ENCODE peak calls at places on chromosomes 11 and 22, in six cellular contexts. H is astrocyte of the cerebellum, B is cardiac fibroblast, P is suprapubic skin, J is stomach, Z is GM12865. Q is an unnamed sample.

GRCh38 chr11:73376803-73377629 is 817 bp downstream of the RELT start:
- DNase-seq in H (no peak), B (peak), P (no peak), J (peak), Z (peak), Q (no peak)

GRCh38 chr22:20203142-20204099 is 52.6 kb upstream of the CCDC188 start:
- DNase-seq in H (no peak), B (no peak), P (no peak), J (peak), Z (no peak), Q (no peak)

GRCh38 chr11:33859306-33859705 is 32.6 kb downstream of the LMO2 start:
- DNase-seq in H (no peak), B (no peak), P (no peak), J (no peak), Z (no peak), Q (no peak)

GRCh38 chr11:8080674-8081590 is at the start of gene TUB:
- DNase-seq in H (no peak), B (no peak), P (no peak), J (peak), Z (no peak), Q (peak)

GRCh38 chr11:26905368-26905767 is 88.5 kb upstream of the FIBIN start:
- DNase-seq in H (no peak), B (peak), P (no peak), J (no peak), Z (peak), Q (no peak)

GRCh38 chr11:16217631-16218030 is 138.7 kb downstream of the SOX6 start:
- DNase-seq in H (no peak), B (no peak), P (no peak), J (no peak), Z (no peak), Q (no peak)

GRCh38 chr11:33687733-33688479 is 12.7 kb downstream of the C11orf91 start:
- DNase-seq in H (peak), B (peak), P (no peak), J (no peak), Z (peak), Q (peak)

GRCh38 chr11:36328956-36329673 is 33.0 kb downstream of the PRR5L start:
- DNase-seq in H (no peak), B (no peak), P (no peak), J (no peak), Z (no peak), Q (no peak)

GRCh38 chr11:2732261-2732939 is 32.6 kb upstream of the KCNQ1OT1 start:
- DNase-seq in H (no peak), B (no peak), P (no peak), J (no peak), Z (no peak), Q (no peak)

GRCh38 chr11:120280566-120281160 is 40.7 kb downstream of the POU2F3 start:
- DNase-seq in H (no peak), B (no peak), P (no peak), J (no peak), Z (no peak), Q (no peak)

GRCh38 chr11:28089378-28089777 is 18.6 kb downstream of the KIF18A start:
- DNase-seq in H (no peak), B (peak), P (no peak), J (no peak), Z (no peak), Q (no peak)

GRCh38 chr11:32005786-32006406 is 85.0 kb upstream of the RCN1 start:
- DNase-seq in H (peak), B (peak), P (no peak), J (no peak), Z (no peak), Q (no peak)

GRCh38 chr11:111845256-111846028 is 25.9 kb downstream of the ALG9 start:
- DNase-seq in H (no peak), B (no peak), P (no peak), J (no peak), Z (no peak), Q (no peak)

GRCh38 chr22:30368420-30368819 is 11.6 kb downstream of the CCDC157 start:
- DNase-seq in H (no peak), B (no peak), P (no peak), J (no peak), Z (no peak), Q (no peak)

GRCh38 chr11:19345848-19346681 is 105.3 kb upstream of the E2F8 start:
- DNase-seq in H (no peak), B (peak), P (no peak), J (peak), Z (no peak), Q (peak)

GRCh38 chr11:66251811-66252210 is 16.6 kb upstream of the RAB1B start:
- DNase-seq in H (no peak), B (no peak), P (no peak), J (no peak), Z (no peak), Q (no peak)
- H3K4me3 ChIP-seq in H (no peak), B (no peak), P (no peak), J (no peak), Z (no peak), Q (no peak)

GRCh38 chr22:44543781-44544181 is 45.7 kb upstream of the RTL6 start:
- DNase-seq in H (no peak), B (peak), P (no peak), J (no peak), Z (no peak), Q (no peak)
- H3K4me3 ChIP-seq in H (no peak), B (no peak), P (no peak), J (no peak), Z (no peak), Q (no peak)

DNA sequence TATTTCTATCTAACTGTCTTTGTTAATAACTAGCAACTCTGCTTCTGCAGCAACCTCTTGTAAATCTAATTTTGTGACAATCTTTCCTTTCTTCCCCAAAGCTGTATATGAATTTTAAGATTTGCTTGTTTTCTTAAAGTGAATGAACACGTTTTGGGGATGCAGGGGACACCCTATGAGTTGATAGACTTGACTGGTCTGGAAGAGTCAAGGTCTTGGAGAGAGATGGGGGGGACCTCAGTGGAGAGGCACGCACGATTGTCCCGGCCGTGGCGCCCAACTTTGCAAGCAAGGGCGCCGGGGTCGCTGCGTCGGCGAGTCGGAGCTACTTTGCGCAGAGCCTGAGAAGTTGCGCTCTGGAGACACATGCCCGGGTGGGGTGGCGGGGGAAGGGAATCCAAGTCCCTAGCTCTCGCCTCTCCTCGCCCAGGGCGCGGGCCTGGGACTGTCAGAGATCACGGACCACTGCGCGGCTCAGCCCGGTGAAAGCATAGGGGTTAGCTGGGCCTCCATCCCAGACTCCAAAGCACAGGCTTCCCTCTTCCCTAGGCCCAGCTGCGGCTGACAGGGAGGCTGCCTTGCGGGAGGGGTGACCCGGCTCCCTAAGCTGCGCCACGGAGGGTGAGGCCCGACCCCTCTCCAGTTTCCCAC is 854 bp downstream of the ABCC8 start:
- DNase-seq in H (no peak), B (no peak), P (no peak), J (no peak), Z (no peak), Q (peak)
- H3K4me3 ChIP-seq in H (no peak), B (no peak), P (peak), J (peak), Z (no peak), Q (peak)

GRCh38 chr22:46537221-46537945 is at the start of gene CELSR1:
- DNase-seq in H (no peak), B (no peak), P (no peak), J (peak), Z (no peak), Q (peak)
- H3K4me3 ChIP-seq in H (peak), B (peak), P (peak), J (peak), Z (no peak), Q (peak)

GRCh38 chr11:94795799-94796580 is 27.8 kb downstream of the AMOTL1 start:
- DNase-seq in H (no peak), B (no peak), P (no peak), J (no peak), Z (no peak), Q (no peak)

GRCh38 chr11:94792453-94792852 is 24.3 kb downstream of the AMOTL1 start:
- DNase-seq in H (no peak), B (no peak), P (no peak), J (no peak), Z (no peak), Q (no peak)

GRCh38 chr11:94793002-94793401 is 24.8 kb downstream of the AMOTL1 start:
- DNase-seq in H (no peak), B (peak), P (no peak), J (no peak), Z (no peak), Q (no peak)

GRCh38 chr11:94793822-94794221 is 25.7 kb downstream of the AMOTL1 start:
- DNase-seq in H (no peak), B (peak), P (no peak), J (no peak), Z (no peak), Q (no peak)

GRCh38 chr11:94794287-94795168 is 26.4 kb downstream of the AMOTL1 start:
- DNase-seq in H (peak), B (peak), P (no peak), J (peak), Z (no peak), Q (no peak)
- H3K4me3 ChIP-seq in H (peak), B (peak), P (no peak), J (no peak), Z (no peak), Q (no peak)

GRCh38 chr11:78351193-78351592 is 66.4 kb downstream of the GAB2 start:
- DNase-seq in H (no peak), B (no peak), P (no peak), J (no peak), Z (no peak), Q (no peak)

GRCh38 chr11:78349614-78350013 is 68.0 kb downstream of the GAB2 start:
- DNase-seq in H (no peak), B (no peak), P (no peak), J (no peak), Z (no peak), Q (no peak)

GRCh38 chr11:78350101-78350645 is 67.4 kb downstream of the GAB2 start:
- DNase-seq in H (no peak), B (peak), P (no peak), J (no peak), Z (no peak), Q (peak)

GRCh38 chr11:78351979-78352731 is 65.5 kb downstream of the GAB2 start:
- DNase-seq in H (no peak), B (no peak), P (no peak), J (no peak), Z (no peak), Q (peak)

GRCh38 chr11:78350646-78351165 is 66.9 kb downstream of the GAB2 start:
- DNase-seq in H (peak), B (peak), P (no peak), J (no peak), Z (no peak), Q (no peak)
- H3K4me3 ChIP-seq in H (no peak), B (peak), P (peak), J (peak), Z (no peak), Q (no peak)

DNA sequence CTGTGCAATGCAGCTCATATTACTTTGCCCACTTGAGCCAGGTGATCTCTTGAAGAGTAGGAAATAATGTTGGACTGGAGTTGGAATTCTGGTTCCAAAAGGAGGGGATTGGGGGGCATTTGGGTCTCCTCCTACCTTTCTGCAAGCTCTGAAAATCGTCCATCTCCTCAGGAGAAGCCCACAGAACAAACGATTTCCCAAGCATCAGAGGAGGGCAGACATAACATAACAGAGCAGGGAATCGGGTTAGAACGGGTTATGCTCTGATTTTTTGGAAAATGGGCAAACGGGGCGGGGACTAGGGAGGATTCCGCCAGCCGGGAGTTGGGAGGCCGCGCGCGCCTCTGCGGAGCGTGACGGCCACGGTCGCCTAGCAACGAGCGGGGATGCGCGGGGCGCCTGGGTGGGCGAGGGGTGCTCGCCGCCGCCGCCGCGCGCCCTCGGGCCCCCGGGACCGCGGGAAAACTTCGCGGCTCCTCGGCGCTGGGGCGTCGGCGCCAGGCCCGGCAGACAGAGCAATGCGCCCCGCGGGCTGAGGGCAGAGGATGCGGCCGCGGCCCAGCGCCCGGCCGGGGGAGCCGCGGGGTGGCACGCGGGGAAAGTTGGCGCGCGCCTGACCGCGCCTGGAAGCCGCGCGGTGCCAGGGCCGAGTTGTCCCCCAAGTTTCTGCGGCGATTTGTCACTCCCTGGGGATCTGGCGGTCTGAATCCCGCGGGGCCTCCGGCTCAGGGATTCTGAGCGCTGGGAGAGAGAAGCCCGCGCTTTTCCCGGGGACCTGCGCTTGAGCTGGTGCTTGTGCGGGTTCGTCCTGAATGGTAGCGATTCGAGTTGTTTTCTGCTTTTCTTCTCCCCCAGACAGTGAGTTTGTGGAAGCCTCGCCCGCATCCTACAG is 27.8 kb upstream of the AMOTL1 start:
- DNase-seq in H (no peak), B (peak), P (no peak), J (no peak), Z (no peak), Q (no peak)
- H3K4me3 ChIP-seq in H (peak), B (peak), P (peak), J (peak), Z (no peak), Q (peak)